ENCODE peak calls at places on chromosomes 7 and 10, in seven cellular contexts. One of them, this sample, is unnamed.

GRCh38 chr7:114969096-114969495 is 47.2 kb downstream of the MDFIC start:
- DNase-seq in sigmoid colon: no peak
- DNase-seq in body of pancreas: no peak
- DNase-seq in coronary artery: no peak
- DNase-seq in cardiac fibroblast: no peak
- DNase-seq in AG04450: no peak
- DNase-seq in AG09309: no peak
- DNase-seq in this sample: no peak

GRCh38 chr10:79336739-79337138 is 10.5 kb upstream of the PPIF start:
- DNase-seq in sigmoid colon: peak; percentile 75
- DNase-seq in body of pancreas: no peak
- DNase-seq in coronary artery: no peak
- DNase-seq in cardiac fibroblast: no peak
- DNase-seq in AG04450: no peak
- DNase-seq in AG09309: no peak
- DNase-seq in this sample: no peak

GRCh38 chr7:49001610-49002033 is 77.3 kb downstream of the CDC14C start:
- DNase-seq in sigmoid colon: no peak
- DNase-seq in body of pancreas: peak; percentile 15
- DNase-seq in coronary artery: no peak
- DNase-seq in cardiac fibroblast: peak; percentile 2
- DNase-seq in AG04450: no peak
- DNase-seq in AG09309: no peak
- DNase-seq in this sample: peak; percentile 75

GRCh38 chr7:27684491-27684890 is 21.8 kb upstream of the HIBADH start:
- DNase-seq in sigmoid colon: no peak
- DNase-seq in body of pancreas: no peak
- DNase-seq in coronary artery: no peak
- DNase-seq in cardiac fibroblast: no peak
- DNase-seq in AG04450: no peak
- DNase-seq in AG09309: no peak
- DNase-seq in this sample: no peak

GRCh38 chr10:83536426-83536825 is 602.9 kb upstream of the GHITM start:
- DNase-seq in sigmoid colon: no peak
- DNase-seq in body of pancreas: no peak
- DNase-seq in coronary artery: no peak
- DNase-seq in cardiac fibroblast: no peak
- DNase-seq in AG04450: no peak
- DNase-seq in AG09309: peak; percentile 67
- DNase-seq in this sample: no peak

GRCh38 chr10:77493851-77494788 is 143.5 kb downstream of the KCNMA1 start:
- DNase-seq in sigmoid colon: no peak
- DNase-seq in body of pancreas: no peak
- DNase-seq in coronary artery: no peak
- DNase-seq in cardiac fibroblast: peak; percentile 67
- DNase-seq in AG04450: no peak
- DNase-seq in AG09309: no peak
- DNase-seq in this sample: peak; percentile 46

GRCh38 chr7:48262606-48263005 is 91.3 kb downstream of the ABCA13 start:
- DNase-seq in sigmoid colon: no peak
- DNase-seq in body of pancreas: no peak
- DNase-seq in coronary artery: no peak
- DNase-seq in cardiac fibroblast: no peak
- DNase-seq in AG04450: no peak
- DNase-seq in AG09309: no peak
- DNase-seq in this sample: no peak

GRCh38 chr7:30559566-30559965 is 35.1 kb upstream of the GARS1 start:
- DNase-seq in sigmoid colon: no peak
- DNase-seq in body of pancreas: no peak
- DNase-seq in coronary artery: no peak
- DNase-seq in cardiac fibroblast: peak; percentile 42
- DNase-seq in AG04450: no peak
- DNase-seq in AG09309: no peak
- DNase-seq in this sample: no peak

GRCh38 chr7:149790146-149790548 is 16.8 kb upstream of the ZNF467 start:
- DNase-seq in sigmoid colon: no peak
- DNase-seq in body of pancreas: peak; percentile 29
- DNase-seq in coronary artery: no peak
- DNase-seq in cardiac fibroblast: peak; percentile 31
- DNase-seq in AG04450: no peak
- DNase-seq in AG09309: no peak
- DNase-seq in this sample: peak; percentile 73

GRCh38 chr7:25750738-25751529 is 401.1 kb upstream of the NFE2L3 start:
- DNase-seq in sigmoid colon: no peak
- DNase-seq in body of pancreas: no peak
- DNase-seq in coronary artery: no peak
- DNase-seq in cardiac fibroblast: peak; percentile 11
- DNase-seq in AG04450: no peak
- DNase-seq in AG09309: no peak
- DNase-seq in this sample: no peak

GRCh38 chr7:137130751-137131158 is 212.8 kb downstream of the PTN start:
- DNase-seq in sigmoid colon: no peak
- DNase-seq in body of pancreas: no peak
- DNase-seq in coronary artery: no peak
- DNase-seq in cardiac fibroblast: peak; percentile 47
- DNase-seq in AG04450: peak; percentile 45
- DNase-seq in AG09309: no peak
- DNase-seq in this sample: no peak

GRCh38 chr10:48798486-48799254 is 114.0 kb downstream of the WDFY4 start:
- DNase-seq in sigmoid colon: no peak
- DNase-seq in body of pancreas: no peak
- DNase-seq in coronary artery: no peak
- DNase-seq in cardiac fibroblast: no peak
- DNase-seq in AG04450: no peak
- DNase-seq in AG09309: no peak
- DNase-seq in this sample: no peak

GRCh38 chr7:9106747-9107146 is 673.3 kb downstream of the NXPH1 start:
- DNase-seq in sigmoid colon: no peak
- DNase-seq in body of pancreas: no peak
- DNase-seq in coronary artery: no peak
- DNase-seq in cardiac fibroblast: no peak
- DNase-seq in AG04450: no peak
- DNase-seq in AG09309: no peak
- DNase-seq in this sample: no peak

GRCh38 chr10:36172574-36172973 is 530.5 kb upstream of the FZD8 start:
- DNase-seq in sigmoid colon: no peak
- DNase-seq in body of pancreas: no peak
- DNase-seq in coronary artery: no peak
- DNase-seq in cardiac fibroblast: peak; percentile 62
- DNase-seq in AG04450: peak; percentile 38
- DNase-seq in AG09309: peak; percentile 14
- DNase-seq in this sample: no peak

GRCh38 chr7:111931016-111931517 is 275.1 kb downstream of the DOCK4 start:
- DNase-seq in sigmoid colon: no peak
- DNase-seq in body of pancreas: no peak
- DNase-seq in coronary artery: no peak
- DNase-seq in cardiac fibroblast: peak; percentile 45
- DNase-seq in AG04450: peak; percentile 15
- DNase-seq in AG09309: peak; percentile 18
- DNase-seq in this sample: no peak

GRCh38 chr7:22586806-22587180 is 86.8 kb upstream of the STEAP1B start:
- DNase-seq in sigmoid colon: no peak
- DNase-seq in body of pancreas: no peak
- DNase-seq in coronary artery: no peak
- DNase-seq in cardiac fibroblast: peak; percentile 77
- DNase-seq in AG04450: no peak
- DNase-seq in AG09309: no peak
- DNase-seq in this sample: no peak

GRCh38 chr10:49158399-49158798 is 24.6 kb upstream of the FAM170B start:
- DNase-seq in sigmoid colon: no peak
- DNase-seq in body of pancreas: no peak
- DNase-seq in coronary artery: no peak
- DNase-seq in cardiac fibroblast: no peak
- DNase-seq in AG04450: no peak
- DNase-seq in AG09309: no peak
- DNase-seq in this sample: no peak

GRCh38 chr10:30114401-30114800 is 55.0 kb upstream of the JCAD start:
- DNase-seq in sigmoid colon: no peak
- DNase-seq in body of pancreas: no peak
- DNase-seq in coronary artery: no peak
- DNase-seq in cardiac fibroblast: no peak
- DNase-seq in AG04450: no peak
- DNase-seq in AG09309: no peak
- DNase-seq in this sample: no peak

GRCh38 chr10:113997428-113997827 is 46.2 kb upstream of the ADRB1 start:
- DNase-seq in sigmoid colon: peak; percentile 69
- DNase-seq in body of pancreas: peak; percentile 82
- DNase-seq in coronary artery: no peak
- DNase-seq in cardiac fibroblast: no peak
- DNase-seq in AG04450: no peak
- DNase-seq in AG09309: no peak
- DNase-seq in this sample: no peak

GRCh38 chr10:93496322-93497041 is at the start of gene CEP55:
- DNase-seq in sigmoid colon: peak; percentile 96
- DNase-seq in body of pancreas: peak; percentile 90
- DNase-seq in coronary artery: peak; percentile 96
- DNase-seq in cardiac fibroblast: peak; percentile 94
- DNase-seq in AG04450: no peak
- DNase-seq in AG09309: no peak
- DNase-seq in this sample: peak; percentile 97
- TF ChIP-seq CTCF in sigmoid colon: no peak
- TF ChIP-seq CTCF in body of pancreas: no peak
- TF ChIP-seq CTCF in coronary artery: no peak
- TF ChIP-seq CTCF in cardiac fibroblast: no peak
- TF ChIP-seq CTCF in AG04450: no peak
- TF ChIP-seq CTCF in AG09309: no peak
- TF ChIP-seq CTCF in this sample: no peak

GRCh38 chr7:122132341-122132740 is 11.7 kb downstream of the AASS start:
- DNase-seq in sigmoid colon: no peak
- DNase-seq in body of pancreas: no peak
- DNase-seq in coronary artery: no peak
- DNase-seq in cardiac fibroblast: peak; percentile 11
- DNase-seq in AG04450: no peak
- DNase-seq in AG09309: no peak
- DNase-seq in this sample: no peak

GRCh38 chr7:122136639-122137253 is 7.3 kb downstream of the AASS start:
- DNase-seq in sigmoid colon: no peak
- DNase-seq in body of pancreas: no peak
- DNase-seq in coronary artery: no peak
- DNase-seq in cardiac fibroblast: no peak
- DNase-seq in AG04450: no peak
- DNase-seq in AG09309: no peak
- DNase-seq in this sample: no peak

GRCh38 chr7:122136033-122136432 is 8.0 kb downstream of the AASS start:
- DNase-seq in sigmoid colon: no peak
- DNase-seq in body of pancreas: no peak
- DNase-seq in coronary artery: no peak
- DNase-seq in cardiac fibroblast: peak; percentile 15
- DNase-seq in AG04450: no peak
- DNase-seq in AG09309: no peak
- DNase-seq in this sample: no peak

GRCh38 chr7:122135275-122135674 is 8.8 kb downstream of the AASS start:
- DNase-seq in sigmoid colon: no peak
- DNase-seq in body of pancreas: no peak
- DNase-seq in coronary artery: no peak
- DNase-seq in cardiac fibroblast: no peak
- DNase-seq in AG04450: no peak
- DNase-seq in AG09309: no peak
- DNase-seq in this sample: no peak

GRCh38 chr7:122133477-122133876 is 10.6 kb downstream of the AASS start:
- DNase-seq in sigmoid colon: no peak
- DNase-seq in body of pancreas: no peak
- DNase-seq in coronary artery: no peak
- DNase-seq in cardiac fibroblast: no peak
- DNase-seq in AG04450: no peak
- DNase-seq in AG09309: no peak
- DNase-seq in this sample: no peak
- H3K4me3 ChIP-seq in sigmoid colon: no peak overlapping the region
- H3K4me3 ChIP-seq in body of pancreas: no peak overlapping the region
- H3K4me3 ChIP-seq in coronary artery: no peak overlapping the region
- H3K4me3 ChIP-seq in cardiac fibroblast: no peak overlapping the region
- H3K4me3 ChIP-seq in AG04450: no peak overlapping the region
- H3K4me3 ChIP-seq in AG09309: no peak overlapping the region
- H3K4me3 ChIP-seq in this sample: no peak overlapping the region

GRCh38 chr7:36682102-36682501 is 42.2 kb downstream of the AOAH start:
- DNase-seq in sigmoid colon: no peak
- DNase-seq in body of pancreas: no peak
- DNase-seq in coronary artery: no peak
- DNase-seq in cardiac fibroblast: no peak
- DNase-seq in AG04450: no peak
- DNase-seq in AG09309: no peak
- DNase-seq in this sample: no peak
- TF ChIP-seq CTCF in sigmoid colon: no peak
- TF ChIP-seq CTCF in body of pancreas: no peak
- TF ChIP-seq CTCF in coronary artery: no peak
- TF ChIP-seq CTCF in cardiac fibroblast: no peak
- TF ChIP-seq CTCF in AG04450: no peak
- TF ChIP-seq CTCF in AG09309: no peak
- TF ChIP-seq CTCF in this sample: no peak

DNA sequence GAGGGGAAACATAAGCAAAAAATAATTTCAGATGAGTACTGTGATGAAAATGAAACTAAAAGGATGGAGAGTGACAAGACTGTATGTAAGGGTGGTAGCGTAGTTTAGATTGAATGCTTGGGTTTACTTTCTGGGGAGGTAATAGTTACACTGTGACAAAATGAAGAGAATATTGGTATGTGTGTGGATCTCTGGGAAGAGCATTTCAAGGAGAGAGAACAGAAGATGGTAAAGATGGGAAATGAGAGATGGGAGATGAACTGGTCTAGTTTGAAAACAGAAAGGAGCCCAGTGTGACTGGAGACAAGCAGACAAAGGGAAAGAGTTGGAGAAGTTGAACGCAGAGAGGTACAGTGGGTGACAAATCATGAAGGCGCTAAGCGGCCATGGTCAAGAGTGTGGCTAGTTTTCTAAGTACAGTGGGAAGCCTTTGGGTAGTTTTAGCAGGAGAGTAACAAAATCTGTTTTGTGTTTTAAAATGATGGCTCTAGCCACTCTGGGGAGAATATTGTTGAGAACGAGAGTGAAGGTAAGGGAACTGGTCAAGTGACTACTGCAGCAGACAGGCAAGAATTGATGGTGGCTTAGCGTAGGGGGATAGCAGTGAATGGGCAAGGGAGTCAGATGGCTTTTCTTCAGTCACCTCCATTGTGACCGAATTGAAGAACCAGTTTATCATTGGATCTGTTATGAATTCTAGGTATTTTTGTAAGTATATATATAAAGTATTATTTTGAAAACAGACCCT is 22.6 kb downstream of the PALS2 start:
- DNase-seq in sigmoid colon: no peak
- DNase-seq in body of pancreas: no peak
- DNase-seq in coronary artery: no peak
- DNase-seq in cardiac fibroblast: no peak
- DNase-seq in AG04450: no peak
- DNase-seq in AG09309: no peak
- DNase-seq in this sample: no peak
- H3K4me3 ChIP-seq in sigmoid colon: no peak overlapping the region
- H3K4me3 ChIP-seq in body of pancreas: no peak overlapping the region
- H3K4me3 ChIP-seq in coronary artery: no peak overlapping the region
- H3K4me3 ChIP-seq in cardiac fibroblast: no peak overlapping the region
- H3K4me3 ChIP-seq in AG04450: no peak overlapping the region
- H3K4me3 ChIP-seq in AG09309: no peak overlapping the region
- H3K4me3 ChIP-seq in this sample: no peak overlapping the region